ENCODE peak calls at places on chromosomes 16 and 17, in seven cellular contexts. G is T-helper 1 cell; A is head of caudate nucleus; D is NCI-H774; K is kidney epithelial cell; L is CD8-positive, alpha-beta T cell; W is stimulated activated CD4-positive, alpha-beta T cell treated with anti-CD3 and anti-CD28 coated beads, Interleukin-1b, Interleukin-23, amount 100 ng/mL, for 1 hour. S is an unnamed sample.

GRCh38 chr17:31733326-31733725 is 125.7 kb downstream of the COPRS start:
- DNase-seq in L (no peak), K (no peak), G (no peak), W (no peak), A (no peak), D (no peak), S (no peak)

GRCh38 chr16:85005278-85006069 is 5.9 kb downstream of the ZDHHC7 start:
- DNase-seq in W (no peak), L (no peak), K (no peak), D (no peak), A (no peak), G (no peak), S (no peak)

GRCh38 chr16:5062790-5063765 is 2.7 kb downstream of the C16orf89 start:
- DNase-seq in A (no peak), L (no peak), K (no peak), D (no peak), G (no peak), W (no peak), S (no peak)

GRCh38 chr17:17837380-17837821 is 615 bp upstream of the SREBF1 start:
- DNase-seq in D (no peak), G (no peak), L (no peak), K (no peak), A (no peak), W (no peak), S (no peak)

GRCh38 chr17:72123964-72124791 is 3.4 kb downstream of the SOX9 start:
- DNase-seq in W (no peak), K (no peak), L (no peak), D (no peak), A (peak), G (no peak), S (no peak)

GRCh38 chr17:65888649-65889048 is 303.3 kb downstream of the CEP112 start:
- DNase-seq in G (no peak), A (no peak), D (no peak), W (no peak), K (no peak), L (no peak), S (no peak)

GRCh38 chr16:85486256-85486915 is 126.7 kb upstream of the GSE1 start:
- DNase-seq in K (no peak), A (peak), L (no peak), G (no peak), D (no peak), W (no peak), S (no peak)

GRCh38 chr16:46954562-46954961 is 18.9 kb downstream of the DNAJA2 start:
- DNase-seq in L (no peak), W (no peak), A (no peak), G (no peak), D (no peak), K (no peak), S (no peak)

GRCh38 chr16:67431077-67431804 is at the start of gene HSD11B2:
- DNase-seq in G (no peak), W (no peak), D (peak), L (peak), A (peak), K (no peak), S (no peak)

GRCh38 chr16:88554711-88555264 is 15.4 kb upstream of the ZC3H18 start:
- DNase-seq in L (no peak), W (no peak), D (no peak), G (no peak), A (no peak), K (no peak), S (no peak)

GRCh38 chr17:74715144-74715543 is 2.4 kb upstream of the CD300LF start:
- DNase-seq in W (no peak), D (no peak), G (no peak), L (no peak), A (no peak), K (no peak), S (no peak)

GRCh38 chr16:68756250-68757051 is 19.4 kb downstream of the CDH1 start:
- DNase-seq in D (peak), K (peak), G (no peak), W (no peak), A (no peak), L (peak), S (no peak)

GRCh38 chr17:2222301-2222700 is 81.3 kb downstream of the SMG6 start:
- DNase-seq in D (no peak), W (no peak), A (no peak), K (no peak), L (no peak), G (no peak), S (no peak)

GRCh38 chr16:66502020-66502913 is 47.7 kb downstream of the TK2 start:
- DNase-seq in D (no peak), G (no peak), A (no peak), L (no peak), K (no peak), W (no peak), S (no peak)

GRCh38 chr16:907819-908218 is 63.0 kb downstream of the LMF1 start:
- DNase-seq in W (no peak), A (peak), L (no peak), K (no peak), D (no peak), G (no peak), S (no peak)

GRCh38 chr16:71672125-71672524 is 46.1 kb downstream of the MARVELD3 start:
- DNase-seq in W (no peak), A (no peak), G (no peak), L (no peak), K (no peak), D (no peak), S (no peak)

GRCh38 chr17:5500247-5500803 is 14.0 kb downstream of the MIS12 start:
- DNase-seq in A (no peak), L (peak), D (no peak), K (no peak), G (no peak), W (no peak), S (no peak)

GRCh38 chr17:1078062-1078711 is 81.3 kb downstream of the TIMM22 start:
- DNase-seq in W (no peak), D (no peak), L (no peak), G (no peak), K (no peak), A (no peak), S (no peak)

GRCh38 chr17:49851387-49852291 is 3.8 kb upstream of the TAC4 start:
- DNase-seq in L (peak), G (peak), W (peak), D (no peak), A (peak), K (no peak), S (peak)

GRCh38 chr16:50394215-50394802 is 25.5 kb upstream of the BRD7 start:
- DNase-seq in D (no peak), G (no peak), A (no peak), W (no peak), L (no peak), K (no peak), S (no peak)

GRCh38 chr16:87626401-87626800 is 24.1 kb downstream of the JPH3 start:
- DNase-seq in G (no peak), A (no peak), L (no peak), K (no peak), D (no peak), W (no peak), S (no peak)

GRCh38 chr16:66845791-66846221 is 1.6 kb downstream of the CA7 start:
- DNase-seq in K (no peak), D (no peak), A (peak), L (no peak), W (no peak), G (no peak), S (no peak)

GRCh38 chr17:60679287-60679686 is 1.6 kb downstream of the BCAS3 start:
- DNase-seq in G (no peak), D (no peak), L (no peak), A (no peak), K (no peak), W (no peak), S (no peak)

GRCh38 chr17:54903375-54903774 is 2.7 kb downstream of the TOM1L1 start:
- DNase-seq in L (no peak), G (no peak), A (peak), D (no peak), K (peak), W (no peak), S (no peak)

GRCh38 chr16:29674188-29674587 is 4.8 kb upstream of the QPRT start:
- DNase-seq in G (no peak), W (no peak), A (peak), K (no peak), D (no peak), L (no peak), S (no peak)

S was measured in D721Med.